ENCODE peak calls at places on chromosomes 6 and 20, in six cellular contexts. J is retina, I is T follicular helper cell, D is GM23338, M is BE2C, T is A172. W is an unnamed sample.

GRCh38 chr6:113723182-113723581 is 134.0 kb upstream of the MARCKS start:
- DNase-seq in M (no peak), J (no peak), I (no peak), T (no peak), D (no peak), W (no peak)

GRCh38 chr6:39464067-39464466 is 141.6 kb upstream of the KCNK16 start:
- DNase-seq in I (no peak), M (no peak), T (no peak), J (no peak), D (no peak), W (no peak)

GRCh38 chr6:170454512-170455285 is 98.4 kb downstream of the PSMB1 start:
- DNase-seq in M (no peak), D (no peak), J (no peak), T (no peak), I (no peak), W (no peak)

GRCh38 chr20:20143165-20143564 is 90.8 kb downstream of the CFAP61 start:
- DNase-seq in T (no peak), M (no peak), I (no peak), D (no peak), J (no peak), W (no peak)

GRCh38 chr6:148307400-148307799 is 35.2 kb upstream of the SASH1 start:
- DNase-seq in D (no peak), I (no peak), T (no peak), M (no peak), J (no peak), W (no peak)

GRCh38 chr6:33880746-33881145 is 76.9 kb upstream of the MLN start:
- DNase-seq in M (no peak), D (no peak), T (no peak), J (no peak), I (no peak), W (no peak)

GRCh38 chr20:1215386-1216170 is 10.3 kb upstream of the RAD21L1 start:
- DNase-seq in I (no peak), M (no peak), D (no peak), T (no peak), J (no peak), W (no peak)

GRCh38 chr6:95280690-95281273 is 296.6 kb upstream of the MANEA start:
- DNase-seq in D (peak; percentile 82), I (no peak), T (no peak), J (peak; percentile 30), M (peak; percentile 45), W (peak; percentile 40)

GRCh38 chr6:43489277-43490072 is 12.1 kb downstream of the TJAP1 start:
- DNase-seq in J (peak; percentile 69), M (peak; percentile 77), T (no peak), I (no peak), D (no peak), W (no peak)

GRCh38 chr6:12635813-12636212 is 80.8 kb upstream of the PHACTR1 start:
- DNase-seq in T (no peak), M (no peak), I (no peak), J (no peak), D (no peak), W (no peak)

GRCh38 chr6:144285798-144286502 is 815 bp downstream of the UTRN start:
- DNase-seq in I (no peak), J (peak; percentile 91), D (peak; percentile 65), M (peak; percentile 5), T (peak; percentile 50), W (peak; percentile 4)

GRCh38 chr6:56193846-56194245 is 53.5 kb downstream of the COL21A1 start:
- DNase-seq in D (no peak), M (no peak), J (no peak), T (peak; percentile 41), I (no peak), W (no peak)

GRCh38 chr6:25138024-25138696 is 141.0 kb upstream of the CARMIL1 start:
- DNase-seq in D (no peak), I (peak; percentile 7), M (no peak), T (peak; percentile 68), J (no peak), W (no peak)

GRCh38 chr6:142947702-142948480 is 2.9 kb upstream of the HIVEP2 start:
- DNase-seq in J (no peak), D (no peak), I (no peak), M (no peak), T (no peak), W (peak; percentile 3)

GRCh38 chr20:10594286-10594868 is 79.4 kb downstream of the JAG1 start:
- DNase-seq in I (no peak), T (peak; percentile 67), J (no peak), D (no peak), M (no peak), W (no peak)

GRCh38 chr20:32513031-32513866 is 71.9 kb downstream of the NOL4L start:
- DNase-seq in D (no peak), M (no peak), T (no peak), I (no peak), J (no peak), W (no peak)

GRCh38 chr6:40740518-40740917 is 153.4 kb upstream of the LRFN2 start:
- DNase-seq in D (no peak), I (no peak), M (no peak), J (no peak), T (no peak), W (no peak)

GRCh38 chr6:33297956-33298772 is 578 bp downstream of the RGL2 start:
- DNase-seq in D (peak; percentile 93), J (peak; percentile 49), I (peak; percentile 67), M (peak; percentile 44), T (peak; percentile 76), W (peak; percentile 54)

GRCh38 chr20:24650091-24650490 is 180.7 kb downstream of the SYNDIG1 start:
- DNase-seq in J (no peak), I (no peak), D (no peak), T (peak; percentile 20), M (no peak), W (no peak)

GRCh38 chr6:157613011-157613522 is 210.0 kb upstream of the SNX9 start:
- DNase-seq in I (no peak), T (peak; percentile 62), J (no peak), D (no peak), M (no peak), W (no peak)

GRCh38 chr20:45781391-45781931 is 10.2 kb downstream of the WFDC3 start:
- DNase-seq in T (peak; percentile 98), I (no peak), D (no peak), J (no peak), M (no peak), W (no peak)

GRCh38 chr20:6768228-6769185 is 1.0 kb downstream of the BMP2 start:
- DNase-seq in I (no peak), J (no peak), D (peak; percentile 46), M (no peak), T (no peak), W (no peak)

GRCh38 chr6:118122161-118122560 is 215.1 kb downstream of the SLC35F1 start:
- DNase-seq in I (no peak), T (no peak), M (no peak), D (no peak), J (no peak), W (no peak)

GRCh38 chr20:24977336-24977735 is 15.2 kb downstream of the APMAP start:
- DNase-seq in I (no peak), M (no peak), J (no peak), D (no peak), T (no peak), W (no peak)

GRCh38 chr6:111759836-111760785 is 113.1 kb downstream of the FYN start:
- DNase-seq in J (no peak), M (peak; percentile 28), D (peak; percentile 36), T (no peak), I (peak; percentile 59), W (peak; percentile 87)

GRCh38 chr20:23856736-23857135 is 22.8 kb downstream of the CST5 start:
- DNase-seq in I (no peak), D (no peak), J (no peak), M (no peak), T (no peak), W (no peak)

GRCh38 chr6:109139109-109139508 is 43.8 kb downstream of the CEP57L1 start:
- DNase-seq in I (no peak), J (no peak), D (no peak), T (peak; percentile 48), M (no peak), W (no peak)

GRCh38 chr20:37395921-37396519 is 50.1 kb downstream of the SRC start:
- DNase-seq in I (no peak), J (peak; percentile 88), D (peak; percentile 81), M (peak; percentile 83), T (no peak), W (no peak)

GRCh38 chr20:34954905-34955231 is 738 bp downstream of the GSS start:
- DNase-seq in T (no peak), J (no peak), I (no peak), M (peak; percentile 59), D (peak; percentile 42), W (peak; percentile 68)

GRCh38 chr20:22001886-22002285 is 296.4 kb downstream of the PAX1 start:
- DNase-seq in M (no peak), J (no peak), D (no peak), T (no peak), I (no peak), W (no peak)

GRCh38 chr6:40532349-40533028 is 54.7 kb downstream of the LRFN2 start:
- DNase-seq in I (no peak), T (no peak), M (no peak), D (no peak), J (no peak), W (no peak)

GRCh38 chr6:144055121-144055931 is 40.0 kb downstream of the SF3B5 start:
- DNase-seq in T (no peak), I (peak; percentile 11), J (no peak), M (no peak), D (no peak), W (no peak)

GRCh38 chr6:168060521-168060931 is 18.5 kb downstream of the FRMD1 start:
- DNase-seq in D (peak; percentile 64), T (peak; percentile 19), M (peak; percentile 43), J (peak; percentile 78), I (no peak), W (peak; percentile 44)

GRCh38 chr6:25027221-25027916 is 91.6 kb upstream of the RIPOR2 start:
- DNase-seq in T (no peak), D (peak; percentile 69), M (no peak), I (peak; percentile 69), J (no peak), W (no peak)

GRCh38 chr20:2771631-2772080 is 28.8 kb downstream of the CPXM1 start:
- DNase-seq in J (no peak), I (no peak), T (peak; percentile 52), D (peak; percentile 44), M (no peak), W (no peak)

GRCh38 chr20:60648556-60648955 is 603.5 kb upstream of the CDH4 start:
- DNase-seq in M (no peak), J (no peak), I (no peak), D (no peak), T (no peak), W (no peak)

GRCh38 chr6:25717856-25718740 is 36.4 kb upstream of the SLC17A4 start:
- DNase-seq in D (peak; percentile 60), J (no peak), M (peak; percentile 32), T (peak; percentile 32), I (no peak), W (peak; percentile 37)

GRCh38 chr20:41367393-41367695 is 726 bp upstream of the EMILIN3 start:
- DNase-seq in T (no peak), M (no peak), D (peak; percentile 45), J (no peak), I (no peak), W (no peak)

W was measured in SK-N-DZ.